ENCODE peak calls at places on chromosome 15, in ten cellular contexts. M is K562, X is stomach, Q is transverse colon, N is HL-60, L is prostate gland, T is HCT116, R is SK-N-SH, S is Panc1, E is vagina. U is an unnamed sample.

GRCh38 chr15:51132384-51133139 is 37.9 kb upstream of the TNFAIP8L3 start:
- DNase-seq in E (no peak), R (peak; percentile 45), X (no peak), S (peak; percentile 58), M (peak; percentile 51), N (no peak), T (peak; percentile 15), Q (peak; percentile 49), L (no peak), U (peak; percentile 59)

GRCh38 chr15:73518180-73518862 is 75.4 kb downstream of the REC114 start:
- DNase-seq in E (no peak), S (no peak), T (no peak), L (no peak), X (no peak), N (no peak), M (no peak), Q (no peak), R (no peak), U (peak; percentile 81)

GRCh38 chr15:82771789-82772607 is 33.9 kb downstream of the FSD2 start:
- DNase-seq in S (no peak), E (no peak), X (no peak), R (no peak), T (no peak), N (no peak), L (no peak), M (no peak), Q (no peak), U (no peak)

GRCh38 chr15:41262571-41262970 is 31.5 kb downstream of the CHP1 start:
- DNase-seq in N (no peak), R (no peak), T (no peak), M (no peak), E (no peak), S (no peak), Q (no peak), L (no peak), X (no peak), U (no peak)

GRCh38 chr15:100651253-100651652 is 48.9 kb downstream of the ASB7 start:
- DNase-seq in M (peak; percentile 23), E (no peak), R (no peak), X (no peak), L (no peak), T (no peak), N (no peak), Q (no peak), S (no peak), U (no peak)

GRCh38 chr15:81281925-81282895 is 41.7 kb downstream of the STARD5 start:
- DNase-seq in X (no peak), N (no peak), T (no peak), S (no peak), E (no peak), R (no peak), Q (peak; percentile 3), L (no peak), M (no peak), U (no peak)

GRCh38 chr15:48680841-48681240 is 35.3 kb upstream of the FBN1 start:
- DNase-seq in E (no peak), M (no peak), N (no peak), T (no peak), Q (no peak), X (no peak), L (no peak), R (no peak), S (no peak), U (no peak)

GRCh38 chr15:43911235-43911661 is 84.4 kb downstream of the WDR76 start:
- DNase-seq in S (peak; percentile 41), R (no peak), Q (no peak), X (no peak), T (no peak), L (no peak), E (no peak), M (no peak), N (no peak), U (no peak)

GRCh38 chr15:72532991-72533601 is 59.0 kb downstream of the ARIH1 start:
- DNase-seq in S (no peak), E (no peak), X (no peak), L (no peak), N (no peak), T (no peak), R (no peak), M (no peak), Q (no peak), U (peak; percentile 55)

GRCh38 chr15:76185716-76186115 is 125.6 kb downstream of the ETFA start:
- DNase-seq in X (peak; percentile 49), N (no peak), T (peak; percentile 77), M (peak; percentile 68), R (no peak), L (no peak), Q (no peak), E (no peak), S (peak; percentile 38), U (peak; percentile 81)

GRCh38 chr15:84765675-84766074 is 17.3 kb downstream of the ZNF592 start:
- DNase-seq in E (no peak), S (no peak), Q (no peak), X (no peak), M (no peak), R (no peak), T (no peak), L (no peak), N (no peak), U (no peak)

GRCh38 chr15:75659141-75659771 is 11.5 kb downstream of the SNX33 start:
- DNase-seq in E (no peak), N (no peak), R (no peak), Q (no peak), L (no peak), T (no peak), M (no peak), S (no peak), X (no peak), U (no peak)

GRCh38 chr15:38623744-38624143 is 59.1 kb upstream of the RASGRP1 start:
- DNase-seq in L (no peak), N (no peak), X (no peak), E (no peak), T (no peak), M (no peak), S (no peak), Q (no peak), R (no peak), U (no peak)

GRCh38 chr15:85458764-85459163 is 78.4 kb downstream of the AKAP13 start:
- DNase-seq in Q (no peak), R (no peak), X (no peak), M (no peak), E (no peak), T (no peak), L (no peak), N (no peak), S (no peak), U (no peak)

GRCh38 chr15:64809649-64810498 is 15.6 kb downstream of the PIF1 start:
- DNase-seq in N (peak; percentile 41), X (peak; percentile 84), L (peak; percentile 63), S (no peak), M (peak; percentile 90), T (peak; percentile 57), E (no peak), R (peak; percentile 91), Q (peak; percentile 83), U (peak; percentile 97)

GRCh38 chr15:49813615-49814014 is 192.8 kb downstream of the DTWD1 start:
- DNase-seq in S (no peak), M (no peak), Q (no peak), L (no peak), N (no peak), X (no peak), E (no peak), R (no peak), T (no peak), U (no peak)

DNA sequence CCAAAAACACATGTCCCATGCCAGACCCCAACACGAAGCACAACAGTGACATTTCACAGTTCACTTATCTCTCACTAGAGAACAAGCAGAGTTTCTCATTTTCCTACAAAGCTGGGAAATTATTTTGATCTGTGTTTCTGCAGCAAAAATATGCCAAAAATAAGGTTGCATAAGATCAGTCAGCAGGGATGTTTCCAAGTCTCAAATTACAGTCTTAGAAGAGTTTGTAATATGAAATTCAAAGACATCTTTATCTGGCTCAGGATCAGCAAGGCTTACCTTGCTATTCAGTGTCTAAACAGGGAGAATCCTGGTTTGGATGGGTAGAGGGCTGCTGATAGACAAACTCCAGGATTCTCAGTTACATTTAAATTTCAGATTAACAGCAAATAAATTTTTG is 75.5 kb downstream of the GJD2 start:
- DNase-seq in L (no peak), N (no peak), M (no peak), Q (no peak), R (no peak), T (no peak), X (no peak), E (no peak), S (no peak), U (no peak)
- H3K4me3 ChIP-seq in L (no peak overlapping the region), N (no peak overlapping the region), M (no peak overlapping the region), Q (no peak overlapping the region), R (no peak overlapping the region), T (no peak overlapping the region), X (no peak overlapping the region), E (no peak overlapping the region), S (no peak overlapping the region), U (no peak overlapping the region)

DNA sequence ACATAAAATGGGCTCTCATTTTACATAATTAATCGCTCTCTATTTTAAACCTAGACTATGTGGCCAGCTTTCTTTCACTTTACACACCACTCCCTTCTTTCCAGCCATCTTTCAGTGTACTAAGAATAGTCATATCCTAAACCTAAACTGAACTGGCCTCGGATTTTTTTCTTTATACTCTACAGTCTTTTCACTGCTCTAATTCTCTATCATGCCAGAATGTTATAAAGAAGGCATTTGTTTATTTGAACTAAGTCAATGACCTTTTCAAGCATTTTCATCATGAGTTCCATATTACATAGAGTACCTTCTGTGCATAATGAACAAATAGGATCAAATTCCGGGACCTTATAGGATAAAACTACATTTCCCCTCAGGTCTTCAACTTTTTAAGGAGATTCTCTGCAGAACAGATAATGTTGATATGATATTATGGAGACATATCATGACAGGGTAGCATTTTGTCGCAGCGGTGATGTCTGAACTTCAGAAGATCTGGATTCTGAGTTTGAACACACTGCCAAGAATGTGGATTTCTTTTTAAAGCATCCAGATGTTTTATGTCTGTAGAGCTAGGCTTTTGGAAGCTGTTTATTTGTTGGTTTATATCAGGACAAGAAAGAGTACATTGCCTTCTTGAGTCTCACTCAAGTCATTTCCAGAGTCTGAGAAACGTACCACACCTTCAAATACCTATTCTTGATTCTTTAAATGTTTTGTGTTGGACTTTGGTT is 1047.3 kb downstream of the MCTP2 start:
- DNase-seq in M (no peak), E (no peak), R (no peak), L (no peak), N (no peak), Q (no peak), X (no peak), S (no peak), T (no peak), U (no peak)
- TF ChIP-seq POLR2AphosphoS5 in M (no peak), E (peak; percentile 10), R (no peak), L (no peak), N (no peak), Q (no peak), X (no peak), S (no peak), T (no peak), U (no peak)

GRCh38 chr15:27783668-27784067 is 315.4 kb downstream of the OCA2 start:
- DNase-seq in N (no peak), T (no peak), L (no peak), S (no peak), X (no peak), Q (no peak), R (no peak), M (no peak), E (no peak), U (no peak)
- H3K4me3 ChIP-seq in N (no peak overlapping the region), T (no peak overlapping the region), L (no peak overlapping the region), S (no peak overlapping the region), X (no peak overlapping the region), Q (no peak overlapping the region), R (no peak overlapping the region), M (no peak overlapping the region), E (no peak overlapping the region), U (no peak overlapping the region)

GRCh38 chr15:65939901-65940617 is 70.8 kb downstream of the RAB11A start:
- DNase-seq in E (no peak), S (no peak), T (no peak), L (no peak), M (no peak), Q (no peak), R (no peak), X (peak; percentile 52), N (no peak), U (no peak)
- TF ChIP-seq POLR2AphosphoS5 in E (no peak), S (no peak), T (no peak), L (no peak), M (no peak), Q (no peak), R (peak; percentile 28), X (peak; percentile 9), N (no peak), U (no peak)